ENCODE peak calls at places on chromosomes 11 and 22, in seven cellular contexts. One of them, this sample, is unnamed.
A peak's percentile ranks its signal among the peaks of the same experiment; 100 is the strongest.

GRCh38 chr11:110711776-110712642 is at the start of gene ARHGAP20:
- DNase-seq in suprapubic skin: peak; percentile 80
- DNase-seq in activated CD8-positive, alpha-beta memory T cell treated with anti-CD3 and anti-CD28 coated beads, Interleukin-2, amount 50 U/mL, for 48 hours: peak; percentile 78
- DNase-seq in naive B cell: peak; percentile 69
- DNase-seq in amniotic epithelial cell: peak; percentile 65
- DNase-seq in KG1: no peak
- DNase-seq in anterior cingulate cortex: peak; percentile 64
- DNase-seq in this sample: no peak

GRCh38 chr11:96459751-96460150 is 69.9 kb downstream of the JRKL start:
- DNase-seq in KG1: no peak
- DNase-seq in activated CD8-positive, alpha-beta memory T cell treated with anti-CD3 and anti-CD28 coated beads, Interleukin-2, amount 50 U/mL, for 48 hours: no peak
- DNase-seq in naive B cell: no peak
- DNase-seq in anterior cingulate cortex: no peak
- DNase-seq in suprapubic skin: no peak
- DNase-seq in amniotic epithelial cell: no peak
- DNase-seq in this sample: no peak

GRCh38 chr22:39388261-39389011 is 11.1 kb upstream of the TAB1 start:
- DNase-seq in amniotic epithelial cell: peak; percentile 75
- DNase-seq in KG1: no peak
- DNase-seq in naive B cell: peak; percentile 70
- DNase-seq in suprapubic skin: peak; percentile 87
- DNase-seq in activated CD8-positive, alpha-beta memory T cell treated with anti-CD3 and anti-CD28 coated beads, Interleukin-2, amount 50 U/mL, for 48 hours: peak; percentile 77
- DNase-seq in anterior cingulate cortex: peak; percentile 82
- DNase-seq in this sample: no peak

GRCh38 chr11:94557391-94557790 is 9.8 kb upstream of the PIWIL4 start:
- DNase-seq in KG1: no peak
- DNase-seq in naive B cell: no peak
- DNase-seq in amniotic epithelial cell: peak; percentile 18
- DNase-seq in suprapubic skin: no peak
- DNase-seq in anterior cingulate cortex: no peak
- DNase-seq in activated CD8-positive, alpha-beta memory T cell treated with anti-CD3 and anti-CD28 coated beads, Interleukin-2, amount 50 U/mL, for 48 hours: no peak
- DNase-seq in this sample: no peak

GRCh38 chr22:19036523-19037273 is 85.5 kb downstream of the DGCR2 start:
- DNase-seq in suprapubic skin: peak; percentile 79
- DNase-seq in amniotic epithelial cell: peak; percentile 10
- DNase-seq in naive B cell: no peak
- DNase-seq in anterior cingulate cortex: no peak
- DNase-seq in activated CD8-positive, alpha-beta memory T cell treated with anti-CD3 and anti-CD28 coated beads, Interleukin-2, amount 50 U/mL, for 48 hours: peak; percentile 48
- DNase-seq in KG1: no peak
- DNase-seq in this sample: no peak

GRCh38 chr22:23385301-23386244 is 194.5 kb downstream of the IGLL1 start:
- DNase-seq in anterior cingulate cortex: peak; percentile 78
- DNase-seq in naive B cell: peak; percentile 65
- DNase-seq in activated CD8-positive, alpha-beta memory T cell treated with anti-CD3 and anti-CD28 coated beads, Interleukin-2, amount 50 U/mL, for 48 hours: peak; percentile 99
- DNase-seq in suprapubic skin: no peak
- DNase-seq in amniotic epithelial cell: peak; percentile 71
- DNase-seq in KG1: peak; percentile 65
- DNase-seq in this sample: peak; percentile 23

GRCh38 chr11:1817511-1817910 is 17.3 kb upstream of the SYT8 start:
- DNase-seq in amniotic epithelial cell: no peak
- DNase-seq in activated CD8-positive, alpha-beta memory T cell treated with anti-CD3 and anti-CD28 coated beads, Interleukin-2, amount 50 U/mL, for 48 hours: no peak
- DNase-seq in anterior cingulate cortex: no peak
- DNase-seq in KG1: no peak
- DNase-seq in suprapubic skin: no peak
- DNase-seq in naive B cell: no peak
- DNase-seq in this sample: no peak

GRCh38 chr22:47592791-47593190 is 830.3 kb downstream of the TBC1D22A start:
- DNase-seq in suprapubic skin: peak; percentile 60
- DNase-seq in anterior cingulate cortex: no peak
- DNase-seq in KG1: no peak
- DNase-seq in naive B cell: no peak
- DNase-seq in amniotic epithelial cell: no peak
- DNase-seq in activated CD8-positive, alpha-beta memory T cell treated with anti-CD3 and anti-CD28 coated beads, Interleukin-2, amount 50 U/mL, for 48 hours: peak; percentile 6
- DNase-seq in this sample: no peak

GRCh38 chr22:40680819-40681183 is 1.5 kb downstream of the MCHR1 start:
- DNase-seq in anterior cingulate cortex: no peak
- DNase-seq in amniotic epithelial cell: no peak
- DNase-seq in suprapubic skin: no peak
- DNase-seq in KG1: no peak
- DNase-seq in naive B cell: no peak
- DNase-seq in activated CD8-positive, alpha-beta memory T cell treated with anti-CD3 and anti-CD28 coated beads, Interleukin-2, amount 50 U/mL, for 48 hours: no peak
- DNase-seq in this sample: no peak

GRCh38 chr11:100890779-100891178 is 203.7 kb downstream of the ARHGAP42 start:
- DNase-seq in anterior cingulate cortex: no peak
- DNase-seq in KG1: no peak
- DNase-seq in activated CD8-positive, alpha-beta memory T cell treated with anti-CD3 and anti-CD28 coated beads, Interleukin-2, amount 50 U/mL, for 48 hours: no peak
- DNase-seq in amniotic epithelial cell: peak; percentile 99
- DNase-seq in naive B cell: no peak
- DNase-seq in suprapubic skin: no peak
- DNase-seq in this sample: peak; percentile 83

GRCh38 chr11:104705475-104706195 is 192.6 kb downstream of the CASP12 start:
- DNase-seq in naive B cell: peak; percentile 61
- DNase-seq in amniotic epithelial cell: peak; percentile 40
- DNase-seq in anterior cingulate cortex: no peak
- DNase-seq in activated CD8-positive, alpha-beta memory T cell treated with anti-CD3 and anti-CD28 coated beads, Interleukin-2, amount 50 U/mL, for 48 hours: peak; percentile 60
- DNase-seq in KG1: peak; percentile 84
- DNase-seq in suprapubic skin: no peak
- DNase-seq in this sample: no peak

GRCh38 chr22:23392420-23393121 is 187.5 kb downstream of the IGLL1 start:
- DNase-seq in KG1: no peak
- DNase-seq in amniotic epithelial cell: no peak
- DNase-seq in naive B cell: no peak
- DNase-seq in activated CD8-positive, alpha-beta memory T cell treated with anti-CD3 and anti-CD28 coated beads, Interleukin-2, amount 50 U/mL, for 48 hours: no peak
- DNase-seq in anterior cingulate cortex: no peak
- DNase-seq in suprapubic skin: no peak
- DNase-seq in this sample: no peak

GRCh38 chr11:90448280-90448679 is 225.4 kb upstream of the CHORDC1 start:
- DNase-seq in KG1: no peak
- DNase-seq in amniotic epithelial cell: no peak
- DNase-seq in anterior cingulate cortex: no peak
- DNase-seq in activated CD8-positive, alpha-beta memory T cell treated with anti-CD3 and anti-CD28 coated beads, Interleukin-2, amount 50 U/mL, for 48 hours: no peak
- DNase-seq in suprapubic skin: no peak
- DNase-seq in naive B cell: no peak
- DNase-seq in this sample: no peak

GRCh38 chr11:64767344-64768299 is 7.8 kb upstream of the PYGM start:
- DNase-seq in KG1: no peak
- DNase-seq in activated CD8-positive, alpha-beta memory T cell treated with anti-CD3 and anti-CD28 coated beads, Interleukin-2, amount 50 U/mL, for 48 hours: peak; percentile 95
- DNase-seq in anterior cingulate cortex: peak; percentile 24
- DNase-seq in amniotic epithelial cell: peak; percentile 52
- DNase-seq in naive B cell: peak; percentile 72
- DNase-seq in suprapubic skin: peak; percentile 92
- DNase-seq in this sample: no peak